ENCODE peak calls at places on chromosomes 4 and X, in six cellular contexts. W is cerebellar cortex, A is amniotic epithelial cell, M is hypothalamus, I is SIG-M5, P is cardiac fibroblast. E is an unnamed sample.

GRCh38 chr4:41050116-41050515 is 164.2 kb downstream of the APBB2 start:
- DNase-seq in W (no peak), A (peak; percentile 71), M (no peak), I (no peak), P (peak; percentile 65), E (no peak)

GRCh38 chrX:153600032-153600373 is 1.1 kb upstream of the CCNQ start:
- DNase-seq in W (peak; percentile 8), A (no peak), M (no peak), I (no peak), P (peak; percentile 10), E (peak; percentile 26)

GRCh38 chr4:139099366-139099982 is 77.5 kb downstream of the ELF2 start:
- DNase-seq in W (peak; percentile 93), A (peak; percentile 76), M (no peak), I (no peak), P (peak; percentile 90), E (peak; percentile 92)

GRCh38 chr4:47218631-47219030 is 187.3 kb downstream of the GABRB1 start:
- DNase-seq in W (no peak), A (no peak), M (no peak), I (no peak), P (no peak), E (no peak)

GRCh38 chr4:150305995-150306394 is 227.8 kb downstream of the DCLK2 start:
- DNase-seq in W (no peak), A (peak; percentile 59), M (no peak), I (no peak), P (peak; percentile 77), E (no peak)

GRCh38 chr4:158936238-158936637 is 166.6 kb upstream of the RAPGEF2 start:
- DNase-seq in W (peak; percentile 11), A (peak; percentile 51), M (no peak), I (peak; percentile 84), P (no peak), E (peak; percentile 6)

GRCh38 chr4:164959896-164960295 is 17.6 kb downstream of the TRIM61 start:
- DNase-seq in W (no peak), A (peak; percentile 82), M (no peak), I (no peak), P (peak; percentile 52), E (no peak)

GRCh38 chr4:181523973-181524372 is 719.2 kb upstream of the TENM3 start:
- DNase-seq in W (no peak), A (no peak), M (no peak), I (no peak), P (no peak), E (no peak)

GRCh38 chrX:97401586-97402101 is 517.9 kb downstream of the RPA4 start:
- DNase-seq in W (no peak), A (peak; percentile 63), M (no peak), I (no peak), P (no peak), E (no peak)

GRCh38 chrX:8037593-8038348 is 110.6 kb upstream of the PNPLA4 start:
- DNase-seq in W (no peak), A (peak; percentile 41), M (no peak), I (no peak), P (peak; percentile 15), E (no peak)

GRCh38 chr4:170853422-170854021 is 763.8 kb upstream of the AADAT start:
- DNase-seq in W (peak; percentile 15), A (peak; percentile 56), M (no peak), I (no peak), P (peak; percentile 7), E (peak; percentile 6)

GRCh38 chr4:108291137-108291536 is 122.4 kb upstream of the LEF1 start:
- DNase-seq in W (no peak), A (no peak), M (no peak), I (no peak), P (no peak), E (no peak)

GRCh38 chr4:18767921-18768320 is 746.4 kb upstream of the LCORL start:
- DNase-seq in W (no peak), A (no peak), M (no peak), I (no peak), P (no peak), E (no peak)

GRCh38 chr4:178856139-178856800 is 1414.0 kb upstream of the AGA start:
- DNase-seq in W (no peak), A (no peak), M (no peak), I (no peak), P (no peak), E (no peak)

GRCh38 chrX:36071064-36071463 is 151.5 kb downstream of the CFAP47 start:
- DNase-seq in W (no peak), A (no peak), M (no peak), I (no peak), P (no peak), E (no peak)

GRCh38 chrX:153725039-153725831 is 579 bp downstream of the ABCD1 start:
- DNase-seq in W (no peak), A (no peak), M (no peak), I (no peak), P (no peak), E (no peak)